ENCODE peak calls at places on chromosomes 11 and 22, in four cellular contexts. H is fibroblast of lung, G is Calu3, R is RWPE1. P is an unnamed sample.

GRCh38 chr22:42544686-42545085 is 9.1 kb upstream of the SERHL2 start:
- DNase-seq in G (no peak), H (peak; percentile 16), R (no peak), P (peak; percentile 30)

GRCh38 chr22:24432059-24432853 is 4.9 kb downstream of the ADORA2A start:
- DNase-seq in R (peak; percentile 27), H (peak; percentile 71), G (peak; percentile 62), P (peak; percentile 56)

GRCh38 chr11:17171342-17171741 is 36.4 kb downstream of the PIK3C2A start:
- DNase-seq in G (no peak), H (peak; percentile 67), R (peak; percentile 5), P (peak; percentile 15)

GRCh38 chr22:45334068-45334467 is 24.3 kb downstream of the FAM118A start:
- DNase-seq in G (no peak), R (peak; percentile 48), H (peak; percentile 63), P (no peak)

GRCh38 chr11:69918231-69918937 is 99.2 kb upstream of the FGF3 start:
- DNase-seq in R (no peak), H (no peak), G (no peak), P (no peak)

GRCh38 chr22:41417622-41418390 is 28.8 kb downstream of the TOB2 start:
- DNase-seq in H (peak; percentile 11), G (peak; percentile 63), R (no peak), P (no peak)

GRCh38 chr11:34749666-34750659 is 129.1 kb downstream of the EHF start:
- DNase-seq in G (peak; percentile 38), H (peak; percentile 82), R (peak; percentile 74), P (peak; percentile 96)

GRCh38 chr11:63901660-63902059 is 15.3 kb downstream of the RCOR2 start:
- DNase-seq in G (no peak), R (no peak), H (no peak), P (peak; percentile 50)

GRCh38 chr11:75955443-75955842 is 140.4 kb downstream of the UVRAG start:
- DNase-seq in G (no peak), R (no peak), H (no peak), P (no peak)

GRCh38 chr11:14905104-14906033 is 13.3 kb upstream of the CYP2R1 start:
- DNase-seq in H (peak; percentile 35), G (no peak), R (no peak), P (peak; percentile 23)

GRCh38 chr11:66981976-66982578 is 7.0 kb downstream of the C11orf86 start:
- DNase-seq in G (peak; percentile 92), H (peak; percentile 91), R (peak; percentile 67), P (peak; percentile 93)

GRCh38 chr11:121575250-121575962 is 122.6 kb upstream of the SORL1-AS1 start:
- DNase-seq in R (no peak), G (no peak), H (peak; percentile 51), P (peak; percentile 82)

GRCh38 chr11:69814411-69814810 is 4.8 kb downstream of the FGF3 start:
- DNase-seq in G (no peak), R (no peak), H (no peak), P (no peak)

GRCh38 chr22:31282748-31283468 is 9.4 kb downstream of the PIK3IP1 start:
- DNase-seq in H (no peak), R (no peak), G (no peak), P (no peak)

GRCh38 chr22:19663286-19663815 is 51.0 kb upstream of the SEPTIN5 start:
- DNase-seq in H (peak; percentile 88), G (peak; percentile 72), R (no peak), P (peak; percentile 83)

GRCh38 chr22:38114484-38115398 is 4.3 kb upstream of the BAIAP2L2 start:
- DNase-seq in H (peak; percentile 65), G (peak; percentile 93), R (peak; percentile 67), P (peak; percentile 75)

GRCh38 chr11:122108192-122108799 is 7.7 kb downstream of the BLID start:
- DNase-seq in G (peak; percentile 19), R (no peak), H (no peak), P (peak; percentile 83)

GRCh38 chr11:36890280-36890679 is 292.2 kb upstream of the RAG2 start:
- DNase-seq in G (no peak), R (no peak), H (no peak), P (no peak)

GRCh38 chr11:11973361-11973800 is 35.0 kb downstream of the DKK3 start:
- DNase-seq in G (no peak), R (no peak), H (peak; percentile 86), P (peak; percentile 54)

GRCh38 chr11:119459293-119459976 is 36.5 kb upstream of the THY1 start:
- DNase-seq in H (no peak), R (no peak), G (no peak), P (no peak)

GRCh38 chr11:65498042-65498726 is 661 bp upstream of the MALAT1 start:
- DNase-seq in R (no peak), G (no peak), H (peak; percentile 61), P (peak; percentile 75)

GRCh38 chr11:90468923-90469322 is 246.1 kb upstream of the CHORDC1 start:
- DNase-seq in R (peak; percentile 61), H (peak; percentile 82), G (peak; percentile 1), P (no peak)

GRCh38 chr11:29214833-29215232 is 802.0 kb downstream of the KCNA4 start:
- DNase-seq in R (no peak), G (no peak), H (peak; percentile 11), P (peak; percentile 6)

GRCh38 chr11:3920148-3920852 is 64.8 kb downstream of the STIM1 start:
- DNase-seq in H (peak; percentile 78), R (peak; percentile 18), G (peak; percentile 31), P (peak; percentile 87)

GRCh38 chr11:12914401-12914912 is 94.7 kb upstream of the RASSF10 start:
- DNase-seq in G (peak; percentile 36), H (peak; percentile 49), R (peak; percentile 26), P (peak; percentile 55)

GRCh38 chr11:108223449-108224149 is 732 bp downstream of the ATM start:
- DNase-seq in R (no peak), H (peak; percentile 46), G (no peak), P (peak; percentile 32)

GRCh38 chr11:94309757-94310156 is 5.4 kb downstream of the IZUMO1R start:
- DNase-seq in H (no peak), G (no peak), R (no peak), P (no peak)

GRCh38 chr11:122808494-122808893 is 29.8 kb upstream of the CRTAM start:
- DNase-seq in R (no peak), H (peak; percentile 68), G (no peak), P (peak; percentile 80)

GRCh38 chr22:19788661-19789225 is 28.2 kb downstream of the TBX1 start:
- DNase-seq in G (no peak), R (no peak), H (no peak), P (no peak)

GRCh38 chr22:24164243-24164642 is 17.0 kb upstream of the SUSD2 start:
- DNase-seq in G (no peak), H (no peak), R (no peak), P (no peak)

GRCh38 chr11:65844231-65844872 is 10.6 kb downstream of the SNX32 start:
- DNase-seq in R (no peak), G (no peak), H (no peak), P (no peak)

GRCh38 chr22:25525376-25525775 is 39.1 kb upstream of the GRK3 start:
- DNase-seq in R (no peak), H (no peak), G (no peak), P (no peak)

GRCh38 chr11:32892355-32893090 is at the start of gene QSER1:
- DNase-seq in G (peak; percentile 75), H (peak; percentile 53), R (peak; percentile 85), P (peak; percentile 37)

GRCh38 chr11:71263391-71263790 is 11.0 kb upstream of the SHANK2 start:
- DNase-seq in H (peak; percentile 30), R (no peak), G (no peak), P (no peak)

GRCh38 chr11:69274531-69275016 is 19.4 kb upstream of the MYEOV start:
- DNase-seq in H (no peak), G (peak; percentile 82), R (peak; percentile 91), P (no peak)

GRCh38 chr11:110305169-110306018 is 9.0 kb upstream of the RDX start:
- DNase-seq in R (peak; percentile 69), G (no peak), H (peak; percentile 73), P (no peak)

GRCh38 chr11:7422544-7423331 is 62.6 kb upstream of the OLFML1 start:
- DNase-seq in H (no peak), R (no peak), G (no peak), P (no peak)

GRCh38 chr11:17778956-17779860 is 44.6 kb downstream of the KCNC1 start:
- DNase-seq in G (no peak), R (no peak), H (no peak), P (no peak)

GRCh38 chr22:49045276-49045675 is 782.4 kb downstream of the BRD1 start:
- DNase-seq in R (no peak), H (no peak), G (no peak), P (no peak)

GRCh38 chr22:49048591-49048990 is 779.1 kb downstream of the BRD1 start:
- DNase-seq in R (no peak), G (no peak), H (no peak), P (no peak)

GRCh38 chr22:49046000-49046545 is 781.6 kb downstream of the BRD1 start:
- DNase-seq in G (no peak), R (no peak), H (no peak), P (no peak)

GRCh38 chr22:49047461-49047860 is 780.2 kb downstream of the BRD1 start:
- DNase-seq in H (peak; percentile 3), R (no peak), G (no peak), P (no peak)

GRCh38 chr22:49046546-49047305 is 780.9 kb downstream of the BRD1 start:
- DNase-seq in G (peak; percentile 5), R (no peak), H (no peak), P (no peak)
- TF ChIP-seq CTCF in G (no peak), R (no peak), H (no peak), P (no peak)

DNA sequence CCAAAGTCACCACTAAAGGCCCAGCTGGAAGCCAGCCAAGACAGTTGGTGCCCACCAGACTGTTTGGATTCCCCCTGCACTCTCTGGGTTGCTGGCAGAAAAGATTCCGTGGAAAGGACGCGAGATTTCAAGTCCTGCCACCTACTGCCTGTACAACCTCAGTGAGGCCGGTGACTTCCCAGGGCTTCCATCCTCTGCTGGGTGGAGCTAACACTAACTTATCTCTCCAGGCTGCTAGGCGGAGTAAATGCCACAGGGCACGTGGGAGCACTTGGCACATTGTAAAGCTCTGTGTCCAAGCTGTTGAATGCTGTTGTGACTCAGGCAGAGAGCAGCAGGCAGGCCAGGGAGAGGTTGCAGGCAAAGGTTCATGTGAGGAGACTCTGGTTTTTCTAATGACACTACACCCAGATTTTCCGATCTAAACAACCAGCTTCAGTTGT is 50.9 kb upstream of the CDON start:
- DNase-seq in H (peak; percentile 97), G (peak; percentile 83), R (peak; percentile 72), P (peak; percentile 99)
- TF ChIP-seq CTCF in H (no peak), G (no peak), R (no peak), P (no peak)

DNA sequence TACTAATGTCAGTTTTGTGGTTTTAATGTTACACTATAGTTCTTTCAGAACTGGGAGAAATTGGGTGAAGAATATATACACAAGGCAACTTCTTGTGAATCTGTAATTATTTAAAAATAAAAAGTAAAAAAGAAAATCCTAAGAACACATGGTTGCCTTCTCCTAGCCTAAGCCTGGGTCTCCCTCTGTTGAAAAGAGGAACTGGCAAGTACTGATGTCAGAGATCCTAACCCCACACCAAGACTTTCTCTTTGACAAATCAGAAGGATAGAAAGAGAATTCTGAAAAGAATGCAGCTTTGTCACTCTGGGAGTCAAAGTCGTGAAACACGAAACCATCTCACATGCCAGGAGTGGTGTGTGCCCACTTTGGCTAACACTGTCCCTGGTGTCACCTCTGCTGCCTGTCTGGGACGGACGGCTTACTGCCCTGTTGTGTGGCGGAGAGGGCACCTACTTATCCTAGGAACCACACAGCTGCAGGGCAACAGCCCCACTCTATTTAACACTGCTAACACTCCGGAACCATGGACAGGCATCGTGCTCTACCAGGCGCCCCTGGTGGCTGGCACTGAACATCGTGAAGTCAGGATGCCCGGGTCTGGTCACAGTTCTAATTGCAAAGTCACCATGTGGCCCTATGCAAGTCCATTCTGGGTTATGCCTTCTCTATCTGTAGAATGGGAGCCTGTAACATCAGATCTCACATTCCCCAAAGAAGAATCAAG is 108.8 kb upstream of the CD82 start:
- DNase-seq in G (peak; percentile 37), R (peak; percentile 10), H (no peak), P (no peak)
- TF ChIP-seq CTCF in G (no peak), R (peak; percentile 12), H (peak; percentile 27), P (no peak)

GRCh38 chr11:113372317-113372716 is 15.3 kb upstream of the ANKK1 start:
- DNase-seq in H (no peak), R (no peak), G (no peak), P (no peak)
- TF ChIP-seq CTCF in H (peak; percentile 28), R (no peak), G (no peak), P (peak; percentile 7)